ENCODE peak calls at places on chromosomes 3 and 15, in eight cellular contexts. L is K562, K is body of pancreas, S is A549, Q is heart left ventricle, T is gastrocnemius medialis, J is GM12878, W is stomach. D is an unnamed sample. For H3K9me3, the result is how much of the 10 kb centered on the place peaks cover.

GRCh38 chr3:129560931-129561594 is 18.1 kb downstream of the H1-8 start:
- DNase-seq in T (no peak), L (no peak), Q (peak), K (no peak), W (peak), J (no peak), S (no peak), D (no peak)

GRCh38 chr3:111989061-111989678 is 9.6 kb upstream of the TAGLN3 start:
- DNase-seq in T (no peak), W (no peak), L (no peak), J (no peak), Q (no peak), K (no peak), S (peak), D (no peak)

GRCh38 chr3:114745322-114746240 is 401.5 kb downstream of the ZBTB20 start:
- DNase-seq in S (peak), T (peak), Q (no peak), K (no peak), L (no peak), J (no peak), W (no peak), D (no peak)

GRCh38 chr3:100002599-100003350 is 111.5 kb downstream of the FILIP1L start:
- DNase-seq in K (peak), L (no peak), Q (no peak), S (peak), T (no peak), J (no peak), W (peak), D (no peak)

GRCh38 chr3:52004906-52005395 is 9.3 kb upstream of the RPL29 start:
- DNase-seq in J (no peak), W (no peak), K (no peak), Q (no peak), T (no peak), L (no peak), S (no peak), D (no peak)

GRCh38 chr3:51686512-51687215 is 15.6 kb downstream of the TEX264 start:
- DNase-seq in J (peak), L (peak), T (no peak), K (no peak), W (peak), Q (peak), S (no peak), D (no peak)

GRCh38 chr3:48634661-48635221 is 520 bp downstream of the SLC26A6 start:
- DNase-seq in Q (peak), L (peak), K (peak), W (peak), J (peak), S (peak), T (peak), D (no peak)

GRCh38 chr3:12479919-12480425 is 4.3 kb upstream of the TSEN2 start:
- DNase-seq in Q (peak), W (peak), L (peak), T (no peak), J (no peak), K (peak), S (peak), D (no peak)

GRCh38 chr3:113222412-113223086 is 11.2 kb downstream of the BOC start:
- DNase-seq in W (no peak), T (no peak), S (no peak), Q (no peak), K (peak), L (no peak), J (no peak), D (no peak)

GRCh38 chr15:78302579-78302978 is 3.2 kb upstream of the SKIC8 start:
- DNase-seq in K (no peak), W (no peak), S (no peak), J (no peak), L (no peak), T (no peak), Q (no peak), D (no peak)

GRCh38 chr3:127029521-127030327 is 46.8 kb downstream of the PLXNA1 start:
- DNase-seq in T (no peak), K (no peak), J (no peak), W (no peak), S (no peak), Q (no peak), L (no peak), D (no peak)

GRCh38 chr3:102106421-102107097 is 257.2 kb downstream of the NFKBIZ start:
- DNase-seq in W (no peak), S (no peak), K (no peak), L (no peak), J (no peak), Q (no peak), T (no peak), D (no peak)

GRCh38 chr15:57866149-57866736 is 159.7 kb downstream of the POLR2M start:
- DNase-seq in S (peak), T (no peak), Q (peak), K (peak), W (peak), L (peak), J (no peak), D (no peak)

GRCh38 chr15:80031841-80032240 is 27.6 kb upstream of the ZFAND6 start:
- DNase-seq in K (no peak), S (no peak), W (no peak), J (no peak), L (no peak), Q (peak), T (no peak), D (no peak)

GRCh38 chr15:63083046-63083445 is 38.6 kb upstream of the LACTB start:
- DNase-seq in J (no peak), W (no peak), Q (peak), L (no peak), S (no peak), T (no peak), K (no peak), D (no peak)

GRCh38 chr15:76433798-76434400 is 97.3 kb downstream of the ISL2 start:
- DNase-seq in W (no peak), K (no peak), T (no peak), J (no peak), Q (no peak), S (no peak), L (no peak), D (no peak)

GRCh38 chr15:62218841-62219240 is 53.8 kb upstream of the C2CD4B start:
- DNase-seq in T (no peak), L (no peak), S (no peak), K (no peak), Q (no peak), W (no peak), J (no peak), D (no peak)

GRCh38 chr3:125058959-125059358 is 3.2 kb upstream of the HEG1 start:
- DNase-seq in K (no peak), Q (no peak), W (no peak), L (no peak), S (no peak), T (no peak), J (no peak), D (no peak)

GRCh38 chr3:38655708-38656300 is 6.3 kb upstream of the SCN5A start:
- DNase-seq in K (no peak), W (no peak), S (no peak), L (peak), J (no peak), T (no peak), Q (no peak), D (no peak)

GRCh38 chr3:85584779-85585356 is 626.1 kb downstream of the CADM2 start:
- DNase-seq in Q (no peak), W (no peak), J (no peak), K (no peak), L (no peak), T (no peak), S (no peak), D (no peak)

GRCh38 chr3:42803800-42804112 is 534 bp downstream of the HIGD1A start:
- DNase-seq in T (no peak), J (no peak), S (peak), K (no peak), L (no peak), Q (peak), W (peak), D (no peak)

GRCh38 chr3:15501126-15501525 is 20.4 kb downstream of the COLQ start:
- DNase-seq in Q (peak), W (no peak), S (no peak), J (no peak), K (no peak), L (no peak), T (no peak), D (no peak)

GRCh38 chr3:35965908-35966307 is 326.6 kb downstream of the ARPP21 start:
- DNase-seq in T (no peak), K (no peak), L (no peak), S (peak), W (no peak), J (no peak), Q (no peak), D (no peak)

GRCh38 chr3:147387550-147388394 is 18.6 kb downstream of the ZIC4 start:
- DNase-seq in T (no peak), L (no peak), Q (no peak), J (no peak), S (no peak), W (no peak), K (no peak), D (peak)

GRCh38 chr15:95840004-95840403 is 490.5 kb upstream of the NR2F2 start:
- DNase-seq in L (no peak), J (no peak), Q (peak), K (no peak), T (peak), S (no peak), W (no peak), D (no peak)

GRCh38 chr3:177150970-177151627 is 46.2 kb downstream of the TBL1XR1 start:
- DNase-seq in K (no peak), S (no peak), J (peak), Q (no peak), L (no peak), T (no peak), W (no peak), D (no peak)

GRCh38 chr15:20352241-20353200 is 189.1 kb downstream of the GOLGA6L6 start:
- DNase-seq in T (no peak), W (no peak), J (no peak), K (peak), S (no peak), L (no peak), Q (peak), D (peak)

GRCh38 chr3:181250714-181251113 is 261.2 kb upstream of the DNAJC19 start:
- DNase-seq in T (no peak), J (no peak), S (no peak), K (no peak), L (no peak), W (no peak), Q (no peak), D (no peak)

GRCh38 chr3:170598091-170598502 is 12.2 kb upstream of the SLC7A14 start:
- DNase-seq in T (no peak), K (no peak), W (no peak), L (no peak), Q (peak), S (no peak), J (no peak), D (no peak)

GRCh38 chr3:25074151-25074550 is 353.9 kb upstream of the RARB start:
- DNase-seq in L (no peak), K (no peak), J (no peak), Q (no peak), T (no peak), W (no peak), S (no peak), D (no peak)

GRCh38 chr3:143644370-143645089 is 203.7 kb downstream of the SLC9A9 start:
- DNase-seq in S (peak), Q (peak), T (no peak), J (peak), L (peak), K (peak), W (peak), D (no peak)

GRCh38 chr3:193879099-193879863 is 256.7 kb upstream of the HES1 start:
- DNase-seq in T (no peak), W (no peak), S (no peak), Q (no peak), K (no peak), J (no peak), L (no peak), D (no peak)

GRCh38 chr3:72919520-72919919 is 31.7 kb downstream of the GXYLT2 start:
- DNase-seq in L (no peak), K (no peak), J (no peak), W (no peak), T (no peak), Q (no peak), S (no peak), D (no peak)

GRCh38 chr3:64072111-64072510 is 48.8 kb upstream of the PSMD6 start:
- DNase-seq in L (no peak), K (no peak), W (no peak), T (no peak), S (no peak), Q (no peak), J (no peak), D (no peak)

GRCh38 chr3:98699132-98699531 is 64.0 kb upstream of the ST3GAL6 start:
- DNase-seq in T (no peak), Q (no peak), K (no peak), S (no peak), W (no peak), L (no peak), J (no peak), D (no peak)

GRCh38 chr3:72031581-72031980 is 246.6 kb upstream of the PROK2 start:
- DNase-seq in T (no peak), J (no peak), L (no peak), S (no peak), K (no peak), Q (peak), W (no peak), D (no peak)

GRCh38 chr15:60804986-60805949 is 326.3 kb upstream of the ICE2 start:
- DNase-seq in K (peak), S (no peak), Q (peak), J (no peak), L (no peak), T (no peak), W (no peak), D (peak)

GRCh38 chr15:60801336-60801735 is 322.4 kb upstream of the ICE2 start:
- DNase-seq in S (no peak), T (no peak), K (no peak), Q (no peak), J (no peak), L (no peak), W (no peak), D (no peak)

GRCh38 chr15:60800729-60801072 is 321.8 kb upstream of the ICE2 start:
- DNase-seq in J (no peak), K (no peak), W (no peak), S (no peak), Q (no peak), L (no peak), T (no peak), D (no peak)

GRCh38 chr15:60804551-60804950 is 325.6 kb upstream of the ICE2 start:
- DNase-seq in T (no peak), W (no peak), Q (no peak), K (no peak), L (no peak), S (no peak), J (no peak), D (no peak)

DNA sequence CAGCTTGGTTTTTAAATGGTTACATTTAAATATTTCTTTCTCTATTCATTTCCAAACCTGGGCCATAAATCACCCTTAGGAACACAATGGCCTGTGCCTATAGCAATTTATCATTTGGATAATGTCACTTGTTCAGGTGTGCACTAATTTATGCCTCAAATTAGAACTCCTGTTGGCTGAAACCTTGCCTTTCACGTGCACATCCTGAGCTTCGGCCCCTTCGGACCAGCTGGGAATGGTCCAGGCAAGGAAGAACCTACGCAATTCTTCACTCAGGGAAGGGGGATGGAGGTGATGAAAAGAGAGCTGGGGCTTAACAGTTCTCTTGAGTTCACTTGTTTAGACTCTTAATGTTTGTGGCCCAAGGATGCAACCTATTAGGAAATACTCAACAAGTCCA is 324.1 kb upstream of the ICE2 start:
- DNase-seq in W (no peak), T (no peak), K (no peak), Q (no peak), S (no peak), L (no peak), J (no peak), D (no peak)
- TF ChIP-seq POLR2A in W (no peak), T (no peak), K (no peak), Q (no peak), S (no peak), L (no peak), J (no peak), D (no peak)

GRCh38 chr3:176055851-176056250 is 1141.4 kb downstream of the TBL1XR1 start:
- DNase-seq in J (no peak), K (no peak), S (no peak), T (no peak), L (no peak), W (no peak), Q (no peak), D (no peak)
- H3K9me3 ChIP-seq in J (under half), K (under half), S (under half), T (under half), L (under half), W (under half), Q (under half), D (under half)

GRCh38 chr15:101479851-101480612 is 9.5 kb downstream of the PCSK6 start:
- DNase-seq in J (no peak), Q (no peak), S (no peak), T (no peak), W (no peak), L (no peak), K (no peak), D (no peak)
- TF ChIP-seq POLR2A in J (no peak), Q (no peak), S (no peak), T (no peak), W (no peak), L (no peak), K (no peak), D (no peak)

GRCh38 chr3:31652296-31652695 is 119.6 kb downstream of the STT3B start:
- DNase-seq in S (no peak), T (no peak), W (no peak), J (no peak), K (no peak), L (no peak), Q (no peak), D (no peak)
- H3K9me3 ChIP-seq in S (half or more), T (under half), W (half or more), J (under half), K (under half), L (under half), Q (under half), D (under half)

GRCh38 chr3:130828931-130829574 is 64.8 kb upstream of the ATP2C1 start:
- DNase-seq in S (no peak), J (no peak), Q (no peak), T (no peak), W (no peak), K (no peak), L (no peak), D (no peak)
- TF ChIP-seq POLR2A in S (no peak), J (no peak), Q (no peak), T (no peak), W (no peak), K (no peak), L (no peak), D (no peak)

GRCh38 chr3:188631291-188632010 is 477.5 kb downstream of the LPP start:
- DNase-seq in J (no peak), Q (no peak), T (no peak), W (no peak), K (no peak), L (no peak), S (no peak), D (no peak)

GRCh38 chr3:188627652-188628051 is 473.7 kb downstream of the LPP start:
- DNase-seq in K (no peak), Q (no peak), T (no peak), L (no peak), S (no peak), W (no peak), J (no peak), D (no peak)

GRCh38 chr3:188634285-188634684 is 480.3 kb downstream of the LPP start:
- DNase-seq in Q (no peak), S (no peak), W (no peak), J (no peak), K (no peak), T (no peak), L (no peak), D (no peak)

GRCh38 chr3:188635258-188636038 is 481.5 kb downstream of the LPP start:
- DNase-seq in S (no peak), W (no peak), K (no peak), L (no peak), T (no peak), Q (no peak), J (no peak), D (no peak)

GRCh38 chr3:188633206-188633605 is 479.2 kb downstream of the LPP start:
- DNase-seq in J (no peak), T (no peak), L (no peak), K (no peak), Q (no peak), S (no peak), W (no peak), D (no peak)
- H3K9me3 ChIP-seq in J (under half), T (under half), L (under half), K (under half), Q (under half), S (under half), W (under half), D (under half)

DNA sequence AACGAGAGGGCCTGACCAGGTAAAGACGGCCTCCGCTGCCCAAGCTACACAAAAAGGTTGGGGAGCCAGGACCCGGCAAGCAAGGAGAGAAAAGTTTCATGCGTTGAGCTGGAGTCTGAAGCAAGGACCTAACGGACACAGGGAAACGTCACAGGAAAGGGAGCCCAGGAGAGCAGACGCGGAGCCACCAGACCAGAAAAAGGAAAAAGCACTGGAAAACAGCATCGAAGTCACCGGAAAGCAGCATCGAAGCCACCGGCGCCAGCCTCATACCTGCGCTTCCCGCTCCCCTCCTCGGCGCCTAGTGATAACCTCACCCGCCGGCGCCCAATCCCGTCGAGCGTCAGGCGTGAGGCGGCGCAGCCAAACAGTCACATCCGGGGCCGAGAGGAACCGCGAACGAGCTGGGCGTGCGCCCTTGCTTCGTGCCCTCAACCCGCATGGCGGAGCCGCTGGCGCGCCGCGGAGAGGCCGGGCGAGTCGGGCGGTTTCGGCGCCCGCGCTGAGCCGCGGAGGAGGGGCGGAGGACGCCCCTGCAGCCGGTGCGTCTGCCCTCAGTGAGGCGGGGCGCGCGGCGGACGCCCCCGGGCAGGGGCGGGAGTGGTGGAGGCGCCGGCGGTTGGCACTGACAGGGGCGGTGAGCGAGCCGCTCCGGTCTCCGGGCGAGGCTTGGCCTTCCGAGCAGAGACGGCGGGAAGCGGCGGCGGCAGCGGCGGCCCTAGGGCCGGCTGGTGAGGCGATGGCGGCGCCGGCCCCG is at the start of the genes FBXO45 and WDR53:
- DNase-seq in L (peak), T (peak), J (peak), W (peak), K (peak), S (peak), Q (peak), D (peak)
- TF ChIP-seq POLR2A in L (peak), T (peak), J (peak), W (peak), K (peak), S (peak), Q (no peak), D (peak)

GRCh38 chr3:17994167-17994566 is 251.7 kb upstream of the TBC1D5 start:
- DNase-seq in J (no peak), T (no peak), S (no peak), Q (no peak), L (no peak), K (no peak), W (no peak), D (no peak)
- H3K9me3 ChIP-seq in J (under half), T (under half), S (under half), Q (under half), L (under half), K (under half), W (under half), D (under half)

D was measured in vagina.